ENCODE peak calls at places on chromosomes 16 and 17, in four cellular contexts. I, W, H and S are unnamed samples.

GRCh38 chr16:85162478-85163277 is 50.4 kb upstream of the CIBAR2 start:
- DNase-seq in W (no peak), H (peak; percentile 48), I (no peak), S (peak; percentile 85)

GRCh38 chr17:82339634-82340580 is 6.3 kb upstream of the SECTM1 start:
- DNase-seq in I (no peak), H (no peak), W (no peak), S (peak; percentile 60)

GRCh38 chr17:1724351-1724868 is at the start of gene WDR81:
- DNase-seq in W (peak; percentile 90), I (peak; percentile 93), H (peak; percentile 94), S (peak; percentile 96)

GRCh38 chr17:5135726-5136579 is 20.1 kb downstream of the USP6 start:
- DNase-seq in W (peak; percentile 22), I (peak; percentile 17), H (no peak), S (no peak)

GRCh38 chr16:85055503-85056210 is 28.1 kb downstream of the KIAA0513 start:
- DNase-seq in W (no peak), H (peak; percentile 72), I (peak; percentile 64), S (no peak)

GRCh38 chr16:17803625-17804410 is 333.1 kb upstream of the XYLT1 start:
- DNase-seq in I (no peak), W (no peak), H (no peak), S (no peak)

GRCh38 chr16:2719328-2720062 is 529 bp downstream of the PRSS27 start:
- DNase-seq in H (peak; percentile 80), W (no peak), I (peak; percentile 68), S (peak; percentile 79)

GRCh38 chr17:5241861-5242671 is 7.4 kb upstream of the SCIMP start:
- DNase-seq in I (peak; percentile 29), W (no peak), H (peak; percentile 27), S (no peak)

GRCh38 chr17:61149862-61150362 is 249.7 kb upstream of the TBX2 start:
- DNase-seq in H (no peak), W (no peak), I (no peak), S (no peak)

GRCh38 chr16:5024632-5025031 is 9.1 kb downstream of the NAGPA start:
- DNase-seq in W (no peak), I (peak; percentile 73), H (peak; percentile 44), S (no peak)

DNA sequence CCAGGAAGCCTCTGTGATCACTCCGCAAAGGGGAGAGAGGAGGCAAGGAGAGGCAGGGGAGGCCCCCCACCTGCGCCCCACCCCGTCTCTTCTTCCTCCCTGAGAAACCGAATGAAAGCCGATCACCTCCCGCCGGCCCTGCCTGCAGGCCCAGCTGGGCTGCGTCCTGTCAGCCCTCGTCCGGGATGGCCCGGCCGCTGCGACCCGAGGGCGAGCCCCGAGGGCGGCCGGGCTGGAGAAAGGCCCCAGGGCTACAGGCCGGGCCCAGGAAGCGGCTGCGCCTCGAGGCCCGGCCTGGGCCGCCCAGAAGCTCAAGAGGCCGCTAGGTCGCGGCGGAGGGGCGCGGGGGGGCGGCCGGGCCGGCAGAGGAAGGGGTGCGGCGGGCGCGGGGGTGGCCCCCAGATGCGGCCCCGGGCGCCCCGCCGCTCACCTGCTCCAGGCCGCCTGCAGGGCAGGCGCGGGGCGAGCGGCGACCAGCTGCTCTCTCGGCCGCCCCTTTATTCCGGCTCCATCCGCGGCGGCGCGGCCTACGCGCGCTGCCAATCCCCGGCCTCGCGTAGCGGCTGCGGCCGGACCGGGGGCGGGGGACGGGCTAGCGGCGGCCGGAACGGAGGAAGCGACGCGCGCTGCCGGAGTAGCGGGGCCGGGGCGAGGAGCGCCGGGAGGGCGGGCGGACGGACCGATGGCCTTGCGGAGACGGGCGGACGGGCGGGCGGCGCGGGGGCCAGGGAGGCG is at the start of gene ZNF319:
- DNase-seq in W (peak; percentile 65), I (no peak), H (no peak), S (no peak)
- TF ChIP-seq POLR2AphosphoS5 in W (no peak), I (no peak), H (no peak), S (no peak)

GRCh38 chr16:88533945-88534641 is 36.1 kb upstream of the ZC3H18 start:
- DNase-seq in W (peak; percentile 87), H (peak; percentile 84), I (peak; percentile 59), S (no peak)
- TF ChIP-seq POLR2AphosphoS5 in W (peak; percentile 52), H (no peak), I (peak; percentile 31), S (no peak)

DNA sequence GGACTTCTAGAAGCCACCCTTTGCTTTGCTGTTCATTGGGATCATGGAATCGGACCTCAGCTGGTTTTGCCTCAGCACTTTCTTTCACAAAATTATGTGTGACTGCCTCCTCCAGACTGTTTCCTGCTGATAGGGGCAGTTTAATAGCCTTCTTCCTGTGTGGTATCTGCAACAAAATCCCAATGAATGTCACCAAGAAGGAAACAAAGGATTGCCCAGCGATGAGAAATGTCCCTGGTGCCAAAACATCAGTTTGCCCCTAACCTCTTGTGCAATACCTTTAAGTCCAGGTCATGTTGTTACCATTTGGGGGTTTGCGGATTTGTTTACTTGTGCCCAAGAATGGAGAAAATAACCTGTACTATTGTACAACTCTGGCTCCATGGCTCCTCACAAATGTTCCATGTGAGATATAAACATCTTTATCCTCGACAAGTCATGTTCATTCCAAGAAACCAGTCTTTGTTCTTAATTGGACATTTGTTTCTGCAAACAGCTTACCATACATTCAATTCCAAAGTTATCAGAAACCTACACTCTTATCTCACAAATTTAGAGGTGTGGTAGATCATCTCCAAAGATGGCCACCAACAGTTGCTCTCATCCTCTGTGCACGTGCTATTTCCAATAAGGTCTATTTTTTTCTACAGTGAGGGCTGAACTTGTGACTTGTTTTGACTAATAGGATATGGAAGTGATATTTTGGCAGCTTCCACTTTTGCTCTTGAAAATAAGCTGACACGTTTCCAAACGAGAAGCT is 14.8 kb downstream of the TAC4 start:
- DNase-seq in H (no peak), W (no peak), I (no peak), S (no peak)
- TF ChIP-seq POLR2AphosphoS5 in H (no peak), W (no peak), I (peak; percentile 11), S (peak; percentile 35)

DNA sequence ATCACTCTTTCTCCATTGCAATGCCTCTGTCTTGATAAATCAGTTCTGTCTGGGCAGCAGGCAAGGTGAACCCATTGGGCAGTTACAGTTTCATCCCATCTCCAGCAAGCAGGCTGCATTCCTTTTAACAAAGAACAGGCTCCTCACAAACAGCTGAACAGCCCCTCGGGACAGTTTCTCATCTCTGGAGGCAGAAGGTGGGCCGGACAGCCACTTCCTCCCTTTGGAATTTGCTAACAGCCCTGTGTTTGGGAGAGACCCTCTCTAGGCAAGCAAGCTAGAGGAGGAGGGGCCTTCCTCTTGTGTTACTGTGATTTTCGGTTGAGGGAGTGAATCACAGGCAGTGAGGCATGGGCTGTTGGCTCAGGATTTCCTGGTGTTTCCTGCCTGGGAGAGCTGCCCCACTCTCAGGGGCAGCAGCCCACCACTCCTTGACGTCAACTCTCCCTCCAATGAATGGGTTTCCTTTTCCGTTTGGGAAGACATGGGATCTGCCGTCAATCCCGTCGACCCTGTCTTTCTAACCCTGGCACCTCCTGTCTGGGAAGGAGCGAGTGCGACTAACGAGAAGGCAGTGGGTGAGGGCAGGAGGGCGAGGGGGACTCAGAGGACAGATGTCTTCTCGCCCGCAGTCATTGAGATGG is 3.7 kb upstream of the PGS1 start:
- DNase-seq in W (peak; percentile 73), H (no peak), I (no peak), S (no peak)
- TF ChIP-seq POLR2AphosphoS5 in W (no peak), H (no peak), I (peak; percentile 38), S (no peak)

GRCh38 chr16:81505011-81505660 is 60.5 kb downstream of the CMIP start:
- DNase-seq in I (no peak), H (peak; percentile 48), W (no peak), S (no peak)
- TF ChIP-seq POLR2AphosphoS5 in I (no peak), H (no peak), W (no peak), S (no peak)

GRCh38 chr16:81573533-81573932 is 128.9 kb downstream of the CMIP start:
- DNase-seq in I (no peak), H (no peak), W (no peak), S (no peak)

GRCh38 chr16:81575834-81576233 is 131.2 kb downstream of the CMIP start:
- DNase-seq in H (no peak), I (no peak), W (no peak), S (no peak)

GRCh38 chr16:81576696-81577095 is 132.1 kb downstream of the CMIP start:
- DNase-seq in H (no peak), I (no peak), W (no peak), S (no peak)

GRCh38 chr16:81574168-81574567 is 129.6 kb downstream of the CMIP start:
- DNase-seq in W (no peak), I (peak; percentile 49), H (no peak), S (no peak)

GRCh38 chr16:81575307-81575706 is 130.7 kb downstream of the CMIP start:
- DNase-seq in W (no peak), I (no peak), H (no peak), S (no peak)
- TF ChIP-seq POLR2AphosphoS5 in W (no peak), I (no peak), H (no peak), S (no peak)

GRCh38 chr16:81837312-81837748 is 58.2 kb downstream of the PLCG2 start:
- DNase-seq in W (no peak), I (no peak), H (no peak), S (no peak)

GRCh38 chr16:81833751-81834150 is 54.7 kb downstream of the PLCG2 start:
- DNase-seq in I (no peak), W (no peak), H (no peak), S (no peak)

GRCh38 chr16:81838794-81839193 is 59.7 kb downstream of the PLCG2 start:
- DNase-seq in W (no peak), H (no peak), I (no peak), S (no peak)

GRCh38 chr16:81834868-81835267 is 55.8 kb downstream of the PLCG2 start:
- DNase-seq in W (no peak), H (no peak), I (no peak), S (no peak)

DNA sequence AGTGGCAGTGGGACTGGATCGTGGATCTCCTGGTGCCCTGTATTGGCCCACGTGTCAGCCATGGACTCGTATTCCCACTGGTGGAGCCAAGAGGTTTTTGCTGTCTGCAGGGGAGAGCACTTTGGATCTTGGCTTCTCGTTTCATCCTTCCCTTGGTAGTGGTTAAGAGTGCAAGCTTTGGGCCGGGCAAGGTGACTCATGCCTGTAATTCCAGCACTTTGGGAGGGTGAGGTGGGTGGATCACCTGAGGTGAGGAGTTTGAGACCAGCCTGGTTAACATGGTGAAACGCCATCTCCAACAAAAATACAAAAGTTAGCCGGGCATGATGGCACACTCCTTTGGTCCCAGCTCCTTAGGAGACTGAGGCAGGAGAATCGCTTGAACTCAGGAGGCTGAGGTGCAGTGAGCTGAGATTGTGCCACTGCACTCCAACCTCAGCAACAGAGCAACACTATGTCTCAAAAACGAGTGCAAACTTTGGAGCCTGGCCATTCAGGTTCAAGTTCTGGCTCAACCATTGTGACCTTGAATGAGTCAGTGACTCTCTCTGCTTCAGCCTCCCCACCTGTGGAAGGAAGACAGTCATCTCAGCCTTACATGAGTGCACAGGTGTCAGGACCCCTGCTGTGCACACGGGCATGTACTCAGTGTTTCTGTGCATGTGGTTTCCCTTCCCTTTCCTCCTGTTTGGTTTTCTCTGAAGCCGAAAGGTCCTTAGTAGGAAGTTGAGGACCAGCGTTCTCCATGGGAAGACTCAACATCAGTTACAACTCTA is 57.4 kb downstream of the PLCG2 start:
- DNase-seq in I (no peak), W (no peak), H (no peak), S (no peak)
- TF ChIP-seq POLR2AphosphoS5 in I (no peak), W (no peak), H (no peak), S (no peak)

GRCh38 chr17:62566996-62567578 is 60.4 kb upstream of the MRC2 start:
- DNase-seq in H (no peak), W (no peak), I (no peak), S (no peak)

GRCh38 chr17:62565817-62566216 is 61.7 kb upstream of the MRC2 start:
- DNase-seq in I (no peak), H (no peak), W (no peak), S (no peak)

GRCh38 chr17:62562656-62563055 is 64.8 kb upstream of the MRC2 start:
- DNase-seq in H (peak; percentile 13), I (no peak), W (no peak), S (no peak)
- TF ChIP-seq POLR2AphosphoS5 in H (no peak), I (no peak), W (no peak), S (no peak)